ENCODE peak calls at places on chromosomes 2 and 18, in four cellular contexts. B is thoracic aorta, I is Peyer's patch, Y is A549. F is an unnamed sample.

GRCh38 chr18:58955738-58956137 is 91.1 kb downstream of the ZNF532 start:
- DNase-seq in I (no peak), B (no peak), Y (no peak), F (no peak)

GRCh38 chr2:59233448-59233847 is 992.3 kb upstream of the FANCL start:
- DNase-seq in I (no peak), Y (no peak), B (no peak), F (no peak)

GRCh38 chr2:54618646-54619565 is 104.6 kb upstream of the EML6 start:
- DNase-seq in B (no peak), Y (no peak), I (no peak), F (no peak)

GRCh38 chr2:97870396-97870843 is 125.3 kb downstream of the TMEM131 start:
- DNase-seq in B (no peak), Y (no peak), I (no peak), F (no peak)

GRCh38 chr2:240291337-240291751 is 144.1 kb upstream of the GPC1 start:
- DNase-seq in Y (no peak), I (no peak), B (no peak), F (peak; percentile 60)

GRCh38 chr18:59561596-59561995 is 135.6 kb downstream of the CCBE1 start:
- DNase-seq in B (no peak), Y (no peak), I (no peak), F (no peak)

GRCh38 chr18:24138281-24138883 is 480 bp upstream of the CABYR start:
- DNase-seq in Y (no peak), I (no peak), B (no peak), F (no peak)

GRCh38 chr2:239952251-239952650 is 72.9 kb downstream of the NDUFA10 start:
- DNase-seq in Y (no peak), B (no peak), I (no peak), F (no peak)

GRCh38 chr2:25349397-25349796 is 7.7 kb upstream of the DNMT3A start:
- DNase-seq in Y (no peak), B (no peak), I (no peak), F (no peak)

GRCh38 chr2:9737053-9737875 is 106.0 kb upstream of the TAF1B start:
- DNase-seq in B (no peak), Y (peak; percentile 26), I (no peak), F (no peak)

GRCh38 chr2:60459896-60460295 is 93.6 kb downstream of the BCL11A start:
- DNase-seq in I (no peak), B (no peak), Y (no peak), F (no peak)

GRCh38 chr2:238727585-238728321 is 120.1 kb upstream of the TWIST2 start:
- DNase-seq in Y (no peak), I (no peak), B (no peak), F (peak; percentile 83)

GRCh38 chr2:10659898-10660568 is 29.7 kb downstream of the NOL10 start:
- DNase-seq in Y (peak; percentile 65), I (peak; percentile 75), B (peak; percentile 9), F (no peak)

GRCh38 chr2:6079405-6079804 is 387.2 kb downstream of the SOX11 start:
- DNase-seq in I (no peak), Y (no peak), B (no peak), F (no peak)

GRCh38 chr2:40412456-40412855 is 39.4 kb downstream of the SLC8A1 start:
- DNase-seq in B (no peak), I (no peak), Y (no peak), F (no peak)

GRCh38 chr18:7470503-7470902 is 96.6 kb upstream of the PTPRM start:
- DNase-seq in B (no peak), I (no peak), Y (no peak), F (no peak)

GRCh38 chr2:72155151-72155550 is 7.5 kb upstream of the CYP26B1 start:
- DNase-seq in I (no peak), Y (no peak), B (no peak), F (no peak)

GRCh38 chr2:138121769-138122661 is 157.7 kb downstream of the HNMT start:
- DNase-seq in Y (no peak), B (no peak), I (no peak), F (no peak)

GRCh38 chr2:205685314-205686230 is 3.3 kb downstream of the NRP2 start:
- DNase-seq in B (no peak), I (peak; percentile 53), Y (peak; percentile 48), F (peak; percentile 82)

GRCh38 chr2:3588084-3588483 is 6.8 kb upstream of the COLEC11 start:
- DNase-seq in I (no peak), B (no peak), Y (no peak), F (peak; percentile 62)

GRCh38 chr2:133821107-133821760 is 253.0 kb upstream of the NCKAP5 start:
- DNase-seq in I (no peak), B (no peak), Y (no peak), F (no peak)

GRCh38 chr2:99988567-99988966 is 153.8 kb downstream of the AFF3 start:
- DNase-seq in B (no peak), Y (no peak), I (no peak), F (no peak)

GRCh38 chr2:7034313-7034712 is 117.1 kb downstream of the RNF144A start:
- DNase-seq in Y (no peak), I (no peak), B (no peak), F (no peak)

GRCh38 chr2:216222650-216223352 is 113.7 kb downstream of the XRCC5 start:
- DNase-seq in I (no peak), Y (no peak), B (no peak), F (no peak)

GRCh38 chr2:127530245-127531132 is 4.2 kb upstream of the IWS1 start:
- DNase-seq in I (no peak), B (no peak), Y (no peak), F (no peak)

GRCh38 chr2:101205521-101205998 is 47.1 kb upstream of the CNOT11 start:
- DNase-seq in Y (peak; percentile 59), I (no peak), B (no peak), F (no peak)

GRCh38 chr18:21117385-21118135 is 5.9 kb upstream of the ROCK1 start:
- DNase-seq in B (no peak), Y (no peak), I (no peak), F (no peak)

GRCh38 chr2:121748202-121748601 is 7.2 kb upstream of the TSN start:
- DNase-seq in I (no peak), Y (no peak), B (no peak), F (no peak)

GRCh38 chr2:20019747-20020146 is 7.3 kb upstream of the MATN3 start:
- DNase-seq in B (no peak), Y (no peak), I (no peak), F (no peak)

GRCh38 chr18:25141796-25142365 is 210.1 kb downstream of the ZNF521 start:
- DNase-seq in I (no peak), B (no peak), Y (no peak), F (no peak)

GRCh38 chr2:191638802-191639172 is 39.1 kb upstream of the NABP1 start:
- DNase-seq in B (no peak), I (no peak), Y (no peak), F (no peak)
- H3K27ac ChIP-seq in B (no peak overlapping the region), I (peak overlapping the region; percentile 73), Y (peak overlapping the region; percentile 74), F (no peak overlapping the region)

GRCh38 chr2:42197792-42198191 is 28.6 kb downstream of the EML4 start:
- DNase-seq in I (no peak), Y (no peak), B (no peak), F (no peak)

GRCh38 chr2:42201228-42201855 is 32.2 kb downstream of the EML4 start:
- DNase-seq in B (no peak), Y (no peak), I (no peak), F (no peak)

GRCh38 chr2:42200534-42201227 is 31.5 kb downstream of the EML4 start:
- DNase-seq in B (no peak), Y (no peak), I (no peak), F (no peak)

GRCh38 chr2:42198466-42198865 is 29.3 kb downstream of the EML4 start:
- DNase-seq in B (no peak), I (no peak), Y (no peak), F (no peak)

DNA sequence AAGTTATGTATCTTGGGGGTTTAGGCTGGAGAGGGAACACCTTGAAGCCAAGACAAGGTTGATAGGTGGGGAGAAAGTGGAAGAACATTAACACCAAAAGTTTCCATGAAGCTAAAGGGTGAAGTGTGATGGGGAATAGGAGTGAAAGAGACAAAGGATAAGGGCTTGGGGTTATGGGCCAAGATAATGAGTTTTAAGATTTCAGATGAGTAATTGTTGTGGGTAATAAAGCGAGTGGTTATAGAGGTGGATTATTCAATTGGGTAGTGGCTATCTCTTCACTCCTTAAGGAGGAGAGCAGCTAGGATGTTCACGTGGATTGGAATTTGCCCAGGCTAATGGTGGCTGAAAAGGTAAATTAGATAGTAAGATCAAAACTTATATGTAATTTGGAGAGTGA is 29.8 kb downstream of the EML4 start:
- DNase-seq in B (no peak), Y (no peak), I (no peak), F (no peak)
- H3K27ac ChIP-seq in B (no peak overlapping the region), Y (no peak overlapping the region), I (no peak overlapping the region), F (no peak overlapping the region)

DNA sequence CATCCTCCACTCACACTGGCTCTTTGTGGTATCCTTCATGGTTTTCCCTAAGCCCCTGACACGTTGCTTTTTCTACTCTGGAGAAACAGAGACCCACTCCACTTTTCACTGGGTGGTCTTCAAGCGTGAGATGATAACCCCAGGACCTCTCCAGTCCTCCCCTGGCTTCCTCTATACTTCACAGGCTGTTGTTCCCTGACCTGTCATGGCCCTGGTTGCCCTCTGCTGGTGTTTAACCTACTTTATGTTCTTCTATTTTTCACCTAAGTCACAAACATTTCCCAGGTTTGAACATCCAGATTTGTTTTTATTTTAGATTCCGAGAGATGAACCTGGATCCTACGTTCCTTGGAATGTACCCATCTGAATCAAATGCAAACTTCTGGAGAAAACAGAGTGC is 84.5 kb downstream of the AOX1 start:
- DNase-seq in Y (no peak), I (no peak), B (no peak), F (no peak)
- H3K27ac ChIP-seq in Y (no peak overlapping the region), I (no peak overlapping the region), B (no peak overlapping the region), F (no peak overlapping the region)

DNA sequence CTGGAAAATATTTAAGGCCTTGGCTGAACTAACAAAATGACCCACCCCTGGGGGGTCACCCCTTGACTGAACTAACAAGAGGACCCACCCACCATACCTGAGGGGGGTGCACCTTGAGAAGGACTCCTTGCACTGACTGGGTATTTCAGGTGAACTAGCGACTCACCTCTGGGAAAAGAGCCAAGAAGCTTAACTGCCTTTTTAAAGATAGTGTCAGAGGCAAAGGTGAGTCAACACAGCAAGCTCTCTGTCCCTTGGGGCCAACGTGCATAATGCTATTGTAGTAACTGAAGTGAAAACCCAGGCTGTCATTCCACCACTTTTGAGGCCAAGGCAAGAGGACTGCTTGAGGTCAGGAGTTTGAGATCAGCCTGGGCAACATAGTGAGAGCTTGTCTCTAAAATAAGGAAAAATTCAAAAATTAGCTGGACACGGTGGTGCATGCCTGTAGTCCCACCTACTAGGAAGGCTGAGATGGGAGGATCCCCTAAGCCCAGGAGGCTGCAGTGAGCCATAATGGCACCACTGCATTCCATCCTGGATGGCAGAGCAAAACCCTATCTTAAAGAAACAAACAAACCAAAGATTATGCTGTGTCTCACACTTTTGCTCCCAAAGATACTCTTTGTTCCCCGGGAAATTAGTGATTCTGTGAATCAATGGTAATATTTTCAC is 36.4 kb upstream of the ZCCHC2 start:
- DNase-seq in B (no peak), I (no peak), Y (peak; percentile 10), F (no peak)
- H3K27ac ChIP-seq in B (no peak overlapping the region), I (peak overlapping the region; percentile 33), Y (no peak overlapping the region), F (no peak overlapping the region)

GRCh38 chr2:177283871-177284270 is 19.3 kb upstream of the NFE2L2 start:
- DNase-seq in B (no peak), I (no peak), Y (no peak), F (no peak)
- H3K27ac ChIP-seq in B (no peak overlapping the region), I (no peak overlapping the region), Y (no peak overlapping the region), F (no peak overlapping the region)

F was measured in coronary artery.